ENCODE peak calls at places on chromosomes 16 and 17, in six cellular contexts. Y is activated CD4-positive, alpha-beta T cell treated with anti-CD3 and anti-CD28 coated beads, Interleukin-2, amount 10 ng/mL, durations not matched to agents 24 days and 14 days; W is retina; P is OCI-LY7; N is HTR-8/SVneo; V is ACHN. Q is an unnamed sample.

GRCh38 chr17:46978489-46979022 is 497 bp downstream of the RPRML start:
- DNase-seq in Y (peak; percentile 60), W (peak; percentile 61), P (peak; percentile 45), N (no peak), V (no peak), Q (no peak)

GRCh38 chr16:24253192-24253591 is 2.9 kb upstream of the CACNG3 start:
- DNase-seq in Y (peak; percentile 77), W (peak; percentile 75), P (peak; percentile 78), N (peak; percentile 11), V (peak; percentile 58), Q (peak; percentile 65)

GRCh38 chr17:74852237-74853047 is 7.2 kb downstream of the GRIN2C start:
- DNase-seq in Y (peak; percentile 93), W (peak; percentile 66), P (peak; percentile 79), N (no peak), V (no peak), Q (no peak)

GRCh38 chr16:19231881-19232280 is 53.6 kb upstream of the CLEC19A start:
- DNase-seq in Y (no peak), W (no peak), P (no peak), N (no peak), V (no peak), Q (no peak)

GRCh38 chr17:34542700-34543336 is 36.6 kb upstream of the TMEM132E start:
- DNase-seq in Y (peak; percentile 86), W (no peak), P (peak; percentile 46), N (no peak), V (peak; percentile 24), Q (peak; percentile 45)

GRCh38 chr16:77394699-77395098 is 40.1 kb downstream of the ADAMTS18 start:
- DNase-seq in Y (no peak), W (no peak), P (no peak), N (no peak), V (no peak), Q (no peak)

GRCh38 chr16:20137194-20137593 is 63.5 kb upstream of the GPR139 start:
- DNase-seq in Y (no peak), W (no peak), P (no peak), N (no peak), V (peak; percentile 75), Q (no peak)

GRCh38 chr17:57004944-57005579 is 27.1 kb downstream of the SCPEP1 start:
- DNase-seq in Y (no peak), W (no peak), P (peak; percentile 94), N (no peak), V (no peak), Q (peak; percentile 93)

GRCh38 chr17:43416998-43417891 is 18.5 kb downstream of the ARL4D start:
- DNase-seq in Y (no peak), W (no peak), P (no peak), N (no peak), V (no peak), Q (no peak)

GRCh38 chr16:56673916-56674315 is 4.3 kb downstream of the MT1H start:
- DNase-seq in Y (peak; percentile 79), W (no peak), P (peak; percentile 19), N (no peak), V (no peak), Q (no peak)

Q was measured in NB4.